ENCODE peak calls at places on chromosomes 3 and 15, in eight cellular contexts. B, G, H, M, V, L, Q and Y are unnamed samples.

GRCh38 chr15:97084650-97085049 is 754.1 kb downstream of the NR2F2 start:
- DNase-seq in Q (no peak), L (no peak), H (no peak), V (no peak), M (peak), B (no peak), G (no peak), Y (no peak)

GRCh38 chr3:130850044-130850797 is 43.7 kb upstream of the ATP2C1 start:
- DNase-seq in V (peak), B (no peak), H (no peak), L (no peak), Q (no peak), G (peak), M (peak), Y (no peak)

GRCh38 chr3:116129187-116129945 is 315.9 kb downstream of the LSAMP start:
- DNase-seq in B (no peak), V (no peak), G (no peak), M (no peak), Q (no peak), H (no peak), L (no peak), Y (no peak)

GRCh38 chr3:184258926-184259325 is 2.4 kb downstream of the CAMK2N2 start:
- DNase-seq in G (no peak), V (no peak), B (no peak), L (no peak), M (no peak), H (no peak), Q (no peak), Y (no peak)

GRCh38 chr3:14371573-14372474 is 30.6 kb upstream of the SLC6A6 start:
- DNase-seq in Q (no peak), M (peak), H (no peak), V (no peak), G (peak), L (peak), B (peak), Y (peak)

GRCh38 chr15:23397779-23398178 is 43.2 kb downstream of the GOLGA8S start:
- DNase-seq in B (no peak), Q (no peak), H (no peak), V (no peak), L (no peak), M (no peak), G (no peak), Y (no peak)

GRCh38 chr15:91867581-91868026 is 14.1 kb downstream of the SLCO3A1 start:
- DNase-seq in M (peak), H (no peak), B (peak), G (no peak), L (no peak), Q (no peak), V (no peak), Y (peak)

GRCh38 chr15:99324082-99324620 is 72.9 kb downstream of the LRRC28 start:
- DNase-seq in M (peak), H (no peak), V (no peak), B (peak), L (no peak), Q (no peak), G (no peak), Y (peak)

GRCh38 chr15:42056934-42057743 is 36.3 kb upstream of the PLA2G4E start:
- DNase-seq in H (peak), V (peak), M (peak), G (peak), B (peak), L (peak), Q (peak), Y (peak)

GRCh38 chr3:9903904-9904303 is 1.3 kb downstream of the IL17RE start:
- DNase-seq in Q (no peak), M (no peak), H (no peak), B (no peak), L (no peak), G (no peak), V (no peak), Y (no peak)

GRCh38 chr3:44893097-44893496 is 18.7 kb downstream of the TGM4 start:
- DNase-seq in Q (no peak), H (no peak), G (no peak), V (no peak), M (peak), L (no peak), B (no peak), Y (no peak)

GRCh38 chr15:89496155-89497098 is at the start of gene RHCG:
- DNase-seq in H (no peak), Q (no peak), V (no peak), B (no peak), G (no peak), M (peak), L (peak), Y (peak)

GRCh38 chr3:183824761-183825379 is 507 bp downstream of the MAP6D1 start:
- DNase-seq in G (no peak), Q (no peak), V (peak), L (no peak), B (no peak), M (no peak), H (no peak), Y (peak)